ENCODE peak calls at places on chromosomes 12 and 14, in six cellular contexts. C is left cardiac atrium, X is skeletal muscle cell, W is suprapubic skin, P is uterus, H is bronchial epithelial cell. M is an unnamed sample.

GRCh38 chr12:88122666-88123065 is 19.2 kb downstream of the CEP290 start:
- DNase-seq in H (no peak), P (no peak), X (no peak), W (no peak), C (no peak), M (no peak)

GRCh38 chr12:126033746-126034145 is 968.5 kb downstream of the AACS start:
- DNase-seq in X (no peak), W (no peak), P (no peak), H (no peak), C (no peak), M (no peak)

GRCh38 chr14:94761348-94761998 is 8.4 kb downstream of the GSC start:
- DNase-seq in H (no peak), C (no peak), W (peak), P (no peak), X (no peak), M (peak)

GRCh38 chr12:108832730-108833354 is 24.5 kb downstream of the SSH1 start:
- DNase-seq in X (peak), W (no peak), H (peak), P (no peak), C (no peak), M (no peak)

GRCh38 chr12:57130941-57131340 is 2.7 kb downstream of the LRP1 start:
- DNase-seq in W (no peak), X (no peak), P (no peak), C (no peak), H (no peak), M (no peak)

GRCh38 chr14:79783061-79783460 is 428.2 kb downstream of the DIO2 start:
- DNase-seq in X (no peak), P (no peak), C (no peak), W (no peak), H (no peak), M (no peak)

GRCh38 chr12:93938317-93938716 is 210.1 kb upstream of the PLXNC1 start:
- DNase-seq in P (no peak), W (no peak), C (no peak), X (no peak), H (no peak), M (no peak)

GRCh38 chr14:105605501-105606304 is 79.3 kb downstream of the TMEM121 start:
- DNase-seq in C (no peak), X (no peak), H (no peak), P (no peak), W (peak), M (no peak)

GRCh38 chr12:131829795-131830334 is 1.7 kb downstream of the MMP17 start:
- DNase-seq in P (no peak), C (no peak), W (peak), H (no peak), X (no peak), M (no peak)

GRCh38 chr14:103537175-103537990 is 8.4 kb downstream of the TRMT61A start:
- DNase-seq in C (peak), H (no peak), W (no peak), P (no peak), X (no peak), M (no peak)

GRCh38 chr14:105393151-105393550 is 5.2 kb upstream of the TEX22 start:
- DNase-seq in P (no peak), C (peak), W (no peak), H (no peak), X (no peak), M (no peak)

GRCh38 chr12:27142102-27142721 is 59.8 kb upstream of the C12orf71 start:
- DNase-seq in P (peak), X (peak), H (peak), C (peak), W (no peak), M (peak)

GRCh38 chr12:32108829-32109228 is 2.2 kb downstream of the BICD1 start:
- DNase-seq in W (no peak), H (no peak), X (no peak), P (no peak), C (no peak), M (no peak)

GRCh38 chr12:60230103-60230502 is 634.3 kb downstream of the SLC16A7 start:
- DNase-seq in W (no peak), P (no peak), C (no peak), H (peak), X (no peak), M (no peak)

GRCh38 chr12:96303656-96304055 is 96.6 kb downstream of the CDK17 start:
- DNase-seq in W (no peak), H (no peak), P (no peak), C (no peak), X (no peak), M (no peak)

GRCh38 chr12:6550294-6551062 is 5.4 kb downstream of the IFFO1 start:
- DNase-seq in C (peak), X (no peak), P (no peak), W (no peak), H (no peak), M (no peak)

GRCh38 chr12:85588221-85588620 is 248.0 kb downstream of the RASSF9 start:
- DNase-seq in X (no peak), C (no peak), H (no peak), W (no peak), P (no peak), M (no peak)

GRCh38 chr12:30691122-30691879 is 4.4 kb downstream of the IPO8 start:
- DNase-seq in P (no peak), C (peak), X (peak), H (peak), W (no peak), M (no peak)

GRCh38 chr14:68530443-68530842 is 262.4 kb downstream of the ZFP36L1 start:
- DNase-seq in C (no peak), H (no peak), W (no peak), X (no peak), P (no peak), M (no peak)

GRCh38 chr12:62917066-62917465 is 17.9 kb downstream of the PPM1H start:
- DNase-seq in C (no peak), X (no peak), W (no peak), P (no peak), H (no peak), M (no peak)

GRCh38 chr14:61521773-61522172 is 173.5 kb upstream of the HIF1A start:
- DNase-seq in X (no peak), C (no peak), P (no peak), H (no peak), W (no peak), M (no peak)

GRCh38 chr14:93009471-93010117 is 86.6 kb downstream of the CHGA start:
- DNase-seq in H (no peak), P (no peak), X (no peak), C (peak), W (peak), M (peak)

GRCh38 chr12:112716099-112717093 is 75.2 kb upstream of the RPH3A start:
- DNase-seq in H (peak), P (no peak), W (no peak), C (no peak), X (no peak), M (peak)

GRCh38 chr14:100816950-100817901 is 8.7 kb upstream of the MEG3 start:
- DNase-seq in C (no peak), H (no peak), W (no peak), X (no peak), P (no peak), M (no peak)

GRCh38 chr12:80936642-80937390 is 918 bp downstream of the LIN7A start:
- DNase-seq in H (no peak), C (peak), X (no peak), P (peak), W (peak), M (peak)

GRCh38 chr12:27504506-27504905 is 19.5 kb upstream of the PPFIBP1 start:
- DNase-seq in W (no peak), X (no peak), C (no peak), H (peak), P (no peak), M (no peak)

GRCh38 chr14:53951661-53952265 is 4.9 kb downstream of the BMP4 start:
- DNase-seq in W (no peak), P (no peak), X (no peak), H (no peak), C (no peak), M (no peak)